ENCODE peak calls at places on chromosomes 5 and 9, in seven cellular contexts. U, H, T, V, L, N and A are unnamed samples. For H3K4me1 and H3K36me3, the result is how much of the 10 kb centered on the place peaks cover.

GRCh38 chr9:129482521-129483466 is 138.1 kb downstream of the C9orf50 start:
- DNase-seq in H (peak), N (peak), L (no peak), V (peak), U (peak), T (peak), A (peak)

GRCh38 chr5:760363-761205 is 23.9 kb downstream of the ZDHHC11B start:
- DNase-seq in N (peak), U (no peak), T (no peak), H (no peak), L (no peak), V (no peak), A (peak)

GRCh38 chr9:124079176-124079925 is 67.8 kb downstream of the LHX2 start:
- DNase-seq in V (no peak), H (no peak), T (peak), L (no peak), U (peak), N (peak), A (no peak)

GRCh38 chr5:121108725-121109124 is 644.6 kb downstream of the PRR16 start:
- DNase-seq in V (no peak), L (no peak), H (no peak), N (peak), U (no peak), T (no peak), A (no peak)

GRCh38 chr9:92970467-92970923 is 23.2 kb downstream of the FGD3 start:
- DNase-seq in V (no peak), H (no peak), L (no peak), U (no peak), N (peak), T (peak), A (no peak)

GRCh38 chr5:171595801-171596231 is 176.4 kb downstream of the FGF18 start:
- DNase-seq in L (peak), T (peak), H (no peak), N (no peak), V (no peak), U (no peak), A (no peak)

GRCh38 chr9:94944623-94945022 is 218.1 kb downstream of the AOPEP start:
- DNase-seq in H (no peak), V (no peak), L (no peak), N (no peak), U (no peak), T (no peak), A (no peak)

GRCh38 chr5:124536333-124536732 is 210.1 kb downstream of the ZNF608 start:
- DNase-seq in N (no peak), H (no peak), T (peak), V (no peak), U (peak), L (no peak), A (no peak)

GRCh38 chr5:86878250-86878649 is 260.5 kb downstream of the COX7C start:
- DNase-seq in U (no peak), T (peak), N (no peak), L (no peak), V (no peak), H (no peak), A (no peak)

GRCh38 chr5:62127098-62127736 is 178.8 kb upstream of the KIF2A start:
- DNase-seq in L (no peak), H (no peak), V (no peak), N (no peak), U (no peak), T (no peak), A (no peak)

GRCh38 chr5:140868721-140869554 is at the start of gene PCDHA11:
- DNase-seq in L (no peak), H (no peak), V (no peak), U (no peak), T (no peak), N (peak), A (no peak)

GRCh38 chr9:23779220-23779619 is 46.8 kb downstream of the ELAVL2 start:
- DNase-seq in H (no peak), U (no peak), L (no peak), V (peak), T (peak), N (peak), A (no peak)

GRCh38 chr9:41229408-41230401 is 40.6 kb upstream of the ZNG1F start:
- DNase-seq in N (peak), U (peak), L (no peak), H (no peak), T (peak), V (no peak), A (peak)

GRCh38 chr9:110088099-110088498 is 119.9 kb downstream of the C9orf152 start:
- DNase-seq in H (no peak), U (no peak), L (no peak), V (no peak), N (no peak), T (no peak), A (no peak)

DNA sequence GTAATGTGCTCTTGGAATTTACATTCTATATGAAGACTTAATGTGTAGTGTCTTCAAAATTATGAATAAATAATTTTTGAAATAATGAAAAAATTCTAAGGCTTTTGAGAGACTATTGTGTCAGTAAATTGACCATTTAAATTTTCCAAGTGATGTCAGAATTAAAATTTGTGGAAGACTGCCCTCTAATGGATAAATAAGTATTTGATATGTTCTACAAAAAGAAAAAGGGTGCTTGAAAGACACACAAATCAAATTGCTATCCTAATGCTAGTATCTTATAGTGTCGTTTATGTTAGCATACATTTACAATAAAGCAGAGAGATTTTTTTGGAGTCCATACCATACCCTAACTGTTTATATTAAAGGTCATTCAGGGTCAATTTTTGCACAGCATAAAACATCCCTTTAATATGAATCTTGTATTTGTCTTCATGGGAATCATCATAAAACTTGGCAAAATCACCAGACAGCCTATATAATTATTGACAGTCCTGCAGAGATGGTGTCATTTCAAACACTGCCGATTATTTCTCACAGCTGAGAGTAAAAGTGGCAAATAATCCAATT is 120.8 kb upstream of the SLC27A6 start:
- DNase-seq in L (no peak), U (no peak), T (peak), H (no peak), V (no peak), N (no peak), A (no peak)
- TF ChIP-seq CTCF in L (peak), U (no peak), T (no peak), H (peak), V (no peak), N (peak), A (peak)

GRCh38 chr9:133116346-133117231 is 4.5 kb downstream of the RALGDS start:
- DNase-seq in V (no peak), U (peak), L (no peak), N (no peak), H (peak), T (no peak), A (peak)
- H3K4me1 ChIP-seq in V (under half), U (half or more), L (under half), N (under half), H (under half), T (under half), A (under half)

DNA sequence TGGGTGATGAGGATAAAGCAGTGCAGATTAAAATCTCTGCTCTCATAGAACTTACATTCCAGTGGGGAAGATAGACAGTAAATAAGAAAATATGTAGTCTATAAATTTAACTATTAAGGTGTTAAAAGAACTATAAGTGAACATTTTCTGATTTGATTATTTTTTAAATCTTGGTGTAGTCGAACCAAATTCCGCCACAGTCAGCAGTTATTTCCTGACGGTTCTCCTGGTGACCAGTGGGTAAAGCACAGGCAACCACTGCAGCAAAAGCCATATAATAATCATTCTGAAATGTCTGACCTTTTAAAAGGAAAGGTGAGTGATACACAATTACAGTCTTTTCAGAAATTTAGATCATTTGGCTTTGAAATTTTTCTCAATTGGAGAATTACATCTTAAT is 27.2 kb downstream of the DCP2 start:
- DNase-seq in U (no peak), H (no peak), L (no peak), T (no peak), N (no peak), V (no peak), A (no peak)
- H3K36me3 ChIP-seq in U (under half), H (under half), L (under half), T (under half), N (half or more), V (under half), A (under half)

GRCh38 chr9:112819635-112820496 is 69.3 kb downstream of the SNX30 start:
- DNase-seq in L (no peak), N (peak), U (peak), V (peak), T (peak), H (peak), A (no peak)
- TF ChIP-seq CTCF in L (peak), N (peak), U (peak), V (peak), T (peak), H (peak), A (peak)

GRCh38 chr5:149514512-149514911 is 36.7 kb downstream of the CSNK1A1 start:
- DNase-seq in N (no peak), U (no peak), T (no peak), V (no peak), H (no peak), L (no peak), A (no peak)
- H3K4me1 ChIP-seq in N (under half), U (half or more), T (under half), V (under half), H (under half), L (under half), A (under half)

DNA sequence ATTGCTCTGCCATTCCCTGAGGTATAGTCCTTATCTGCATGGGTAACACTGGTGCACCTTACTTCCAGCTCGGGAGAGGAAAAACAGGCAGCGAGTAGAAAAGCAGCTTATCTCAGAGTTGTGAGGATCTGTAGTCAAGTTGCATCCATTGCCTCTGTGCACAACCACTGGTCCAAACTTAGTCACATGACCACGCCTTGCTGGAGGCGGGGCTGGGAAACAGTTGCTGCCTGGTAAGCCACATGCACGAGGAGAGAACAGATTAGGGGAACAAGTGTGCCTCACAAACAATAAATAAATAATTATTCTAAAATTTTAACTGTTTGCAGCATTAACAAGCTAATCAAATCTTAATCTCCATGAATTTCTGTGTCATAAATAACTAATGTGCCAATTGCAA is 18.6 kb downstream of the ZNF622 start:
- DNase-seq in H (no peak), U (no peak), L (no peak), V (no peak), T (no peak), N (peak), A (no peak)
- H3K36me3 ChIP-seq in H (under half), U (under half), L (half or more), V (under half), T (under half), N (half or more), A (under half)

GRCh38 chr5:149406979-149407306 is 27.9 kb upstream of the IL17B start:
- DNase-seq in H (no peak), N (no peak), T (no peak), U (no peak), L (no peak), V (no peak), A (no peak)

GRCh38 chr5:149407331-149408251 is 28.5 kb upstream of the IL17B start:
- DNase-seq in V (no peak), L (no peak), T (no peak), U (no peak), H (no peak), N (no peak), A (no peak)

GRCh38 chr5:149404746-149405549 is 25.9 kb upstream of the IL17B start:
- DNase-seq in L (no peak), T (peak), U (no peak), N (peak), H (no peak), V (no peak), A (no peak)

GRCh38 chr5:149405550-149406202 is 26.6 kb upstream of the IL17B start:
- DNase-seq in V (no peak), L (no peak), U (no peak), T (no peak), H (no peak), N (peak), A (peak)

DNA sequence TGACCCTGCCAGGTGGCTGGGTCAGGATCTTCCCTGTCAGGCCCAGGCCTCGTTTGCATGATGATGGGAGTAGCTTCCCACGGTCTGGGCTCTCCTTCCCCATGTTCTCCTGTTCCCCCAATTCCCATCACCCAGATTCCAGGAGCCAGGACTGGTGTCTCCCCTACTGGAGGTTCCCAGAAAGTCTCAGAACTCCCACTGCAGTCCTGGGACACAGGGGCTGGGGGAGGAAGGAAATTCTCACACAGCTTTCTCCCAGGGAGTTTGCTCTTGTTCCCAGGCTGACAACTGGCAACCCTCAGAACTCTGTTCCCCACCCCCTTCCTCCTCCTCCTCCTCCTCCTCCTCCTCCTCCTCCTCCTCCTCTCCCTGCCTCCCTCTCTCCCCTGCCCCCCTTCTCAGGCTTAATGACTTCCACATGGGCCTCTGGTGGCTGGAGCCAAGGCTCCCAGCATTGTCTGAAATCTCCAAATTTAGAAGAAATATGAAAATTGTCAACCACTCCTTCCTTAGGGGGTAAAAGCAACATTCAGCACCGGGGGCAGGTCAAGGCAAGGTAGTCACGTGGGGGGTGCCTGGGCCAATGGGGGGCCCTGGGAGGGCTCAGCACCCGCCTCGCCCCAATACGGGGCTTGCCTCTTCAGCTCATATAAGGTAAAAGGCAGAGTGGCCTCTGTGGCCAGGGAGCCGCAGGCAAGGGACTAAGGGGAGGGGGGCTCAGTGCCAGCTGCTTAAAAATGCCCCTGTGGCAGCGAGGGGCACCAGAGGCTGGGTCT is 27.3 kb upstream of the IL17B start:
- DNase-seq in H (peak), T (peak), L (peak), N (peak), V (peak), U (no peak), A (peak)
- TF ChIP-seq CTCF in H (no peak), T (peak), L (peak), N (peak), V (no peak), U (no peak), A (no peak)